ENCODE peak calls at places on chromosomes 2 and 18, in six cellular contexts. U is upper lobe of right lung, O is ovary, M is adrenal gland, J is aorta, G is endodermal cell. T is an unnamed sample.
A peak's percentile ranks its signal among the peaks of the same experiment; 100 is the strongest.

GRCh38 chr2:100791936-100792308 is 28.0 kb upstream of the NPAS2 start:
- DNase-seq in U (no peak), O (no peak), M (no peak), J (no peak), G (no peak), T (no peak)

GRCh38 chr2:61924895-61925663 is 19.6 kb downstream of the COMMD1 start:
- DNase-seq in U (no peak), O (no peak), M (no peak), J (no peak), G (no peak), T (no peak)

GRCh38 chr2:15675456-15676195 is 84.0 kb downstream of the DDX1 start:
- DNase-seq in U (no peak), O (no peak), M (no peak), J (no peak), G (no peak), T (no peak)

GRCh38 chr2:208983476-208983875 is 440.4 kb upstream of the MAP2 start:
- DNase-seq in U (no peak), O (no peak), M (peak; percentile 15), J (no peak), G (no peak), T (no peak)

GRCh38 chr18:13268035-13268700 is 49.6 kb downstream of the LDLRAD4 start:
- DNase-seq in U (peak; percentile 26), O (no peak), M (peak; percentile 57), J (no peak), G (peak; percentile 89), T (no peak)

GRCh38 chr2:27262379-27263286 is at the start of gene SLC30A3:
- DNase-seq in U (peak; percentile 86), O (peak; percentile 56), M (peak; percentile 45), J (peak; percentile 89), G (peak; percentile 79), T (peak; percentile 76)

GRCh38 chr18:43587538-43588153 is 310.4 kb upstream of the SYT4 start:
- DNase-seq in U (no peak), O (peak; percentile 15), M (no peak), J (no peak), G (no peak), T (no peak)

GRCh38 chr18:9474103-9474982 is 970 bp upstream of the RALBP1 start:
- DNase-seq in U (no peak), O (peak; percentile 13), M (no peak), J (no peak), G (peak; percentile 59), T (no peak)

GRCh38 chr2:117091438-117091837 is 723.1 kb upstream of the DDX18 start:
- DNase-seq in U (no peak), O (no peak), M (no peak), J (no peak), G (no peak), T (no peak)

GRCh38 chr2:47036489-47036769 is 118.7 kb downstream of the STPG4 start:
- DNase-seq in U (no peak), O (no peak), M (no peak), J (no peak), G (no peak), T (no peak)

GRCh38 chr18:68623342-68623741 is 91.6 kb downstream of the TMX3 start:
- DNase-seq in U (no peak), O (no peak), M (peak; percentile 22), J (no peak), G (peak; percentile 83), T (peak; percentile 11)

GRCh38 chr2:203869610-203870042 is 2.1 kb downstream of the CTLA4 start:
- DNase-seq in U (no peak), O (no peak), M (no peak), J (no peak), G (no peak), T (no peak)

GRCh38 chr2:126882736-126883660 is 15.7 kb upstream of the TEX51 start:
- DNase-seq in U (peak; percentile 48), O (no peak), M (no peak), J (no peak), G (peak; percentile 30), T (no peak)

GRCh38 chr2:238853724-238854123 is 5.8 kb downstream of the TWIST2 start:
- DNase-seq in U (no peak), O (no peak), M (no peak), J (no peak), G (no peak), T (no peak)

GRCh38 chr2:181457741-181458425 is 697 bp downstream of the ITGA4 start:
- DNase-seq in U (peak; percentile 71), O (peak; percentile 12), M (peak; percentile 23), J (peak; percentile 74), G (peak; percentile 76), T (peak; percentile 18)

GRCh38 chr2:216653931-216654365 is 20.7 kb downstream of the IGFBP2 start:
- DNase-seq in U (no peak), O (no peak), M (no peak), J (no peak), G (no peak), T (no peak)

GRCh38 chr2:159462201-159462785 is 154.1 kb downstream of the BAZ2B start:
- DNase-seq in U (no peak), O (no peak), M (no peak), J (no peak), G (no peak), T (no peak)
- H3K27ac ChIP-seq in U (no peak overlapping the region), O (no peak overlapping the region), M (no peak overlapping the region), J (no peak overlapping the region), G (no peak overlapping the region), T (no peak overlapping the region)

DNA sequence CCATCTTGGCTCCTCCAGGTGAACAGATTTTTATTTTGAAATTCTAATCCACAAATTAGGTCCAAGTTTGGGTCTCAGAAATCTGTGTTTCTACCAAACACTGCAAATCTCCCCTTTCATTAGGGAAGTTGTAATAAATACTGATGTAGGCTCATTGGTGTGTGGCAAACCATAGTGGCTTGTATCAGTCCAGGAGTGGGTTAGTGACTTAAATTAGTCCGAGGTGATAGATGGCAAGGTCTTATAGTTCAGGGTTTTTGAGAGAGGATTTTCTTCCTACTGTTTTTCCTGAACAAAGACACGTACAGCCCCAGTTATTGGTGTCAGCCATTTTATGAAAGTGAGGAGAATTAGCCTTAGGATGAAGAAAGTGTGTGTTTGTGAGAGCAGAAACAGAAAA is 74.6 kb downstream of the RPRM start:
- DNase-seq in U (no peak), O (no peak), M (no peak), J (no peak), G (no peak), T (no peak)
- H3K4me3 ChIP-seq in U (no peak overlapping the region), O (no peak overlapping the region), M (no peak overlapping the region), J (no peak overlapping the region), G (peak overlapping the region; percentile 86), T (no peak overlapping the region)

GRCh38 chr2:176083796-176084261 is at the start of gene EVX2:
- DNase-seq in U (no peak), O (no peak), M (no peak), J (no peak), G (peak; percentile 52), T (no peak)
- H3K4me1 ChIP-seq in U (peaks cover 10% of the 10 kb centered on the region), O (peaks cover 6% of the 10 kb centered on the region), M (peaks cover 11% of the 10 kb centered on the region), J (no peaks in the 10 kb centered on the region), G (peaks cover 6% of the 10 kb centered on the region), T (peaks cover 2% of the 10 kb centered on the region)

GRCh38 chr2:86047575-86048382 is 57.9 kb downstream of the POLR1A start:
- DNase-seq in U (no peak), O (no peak), M (no peak), J (no peak), G (peak; percentile 30), T (no peak)

GRCh38 chr2:86048383-86048701 is 57.3 kb downstream of the POLR1A start:
- DNase-seq in U (no peak), O (no peak), M (no peak), J (peak; percentile 28), G (no peak), T (no peak)

GRCh38 chr2:86045541-86045940 is 60.1 kb downstream of the POLR1A start:
- DNase-seq in U (no peak), O (no peak), M (no peak), J (no peak), G (peak; percentile 70), T (no peak)

GRCh38 chr2:86048888-86049287 is 56.8 kb downstream of the POLR1A start:
- DNase-seq in U (no peak), O (no peak), M (peak; percentile 95), J (peak; percentile 53), G (peak; percentile 11), T (no peak)

DNA sequence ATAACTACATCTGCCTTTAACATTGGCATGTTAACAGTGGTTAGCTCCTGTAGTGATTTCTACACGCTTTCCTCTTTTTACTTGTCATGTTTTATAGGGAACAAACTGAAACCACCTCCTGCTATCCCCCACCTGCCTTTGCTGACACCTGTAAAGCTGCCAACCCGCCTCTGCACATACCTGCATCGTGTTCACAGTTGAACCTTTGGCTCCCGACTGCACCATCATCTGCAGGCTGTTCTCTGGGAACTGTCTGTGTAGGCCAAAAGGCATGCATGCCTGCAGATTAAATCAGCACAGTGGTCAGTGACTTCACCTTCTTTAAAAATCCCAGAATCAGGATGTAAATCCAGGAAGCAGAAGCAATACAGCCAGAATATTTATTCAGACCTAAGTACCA is 58.7 kb downstream of the POLR1A start:
- DNase-seq in U (no peak), O (no peak), M (no peak), J (no peak), G (peak; percentile 22), T (no peak)
- H3K27ac ChIP-seq in U (no peak overlapping the region), O (no peak overlapping the region), M (no peak overlapping the region), J (no peak overlapping the region), G (no peak overlapping the region), T (no peak overlapping the region)

GRCh38 chr18:908631-909621 is 4.3 kb downstream of the ADCYAP1 start:
- DNase-seq in U (no peak), O (no peak), M (no peak), J (no peak), G (peak; percentile 62), T (no peak)
- H3K4me3 ChIP-seq in U (peak overlapping the region; percentile 48), O (peak overlapping the region; percentile 12), M (peak overlapping the region; percentile 43), J (peak overlapping the region; percentile 54), G (peak overlapping the region; percentile 43), T (peak overlapping the region; percentile 40)

GRCh38 chr2:20179755-20180594 is 45.0 kb downstream of the SDC1 start:
- DNase-seq in U (peak; percentile 92), O (no peak), M (peak; percentile 13), J (peak; percentile 55), G (peak; percentile 86), T (no peak)

GRCh38 chr2:20181761-20182160 is 43.2 kb downstream of the SDC1 start:
- DNase-seq in U (peak; percentile 40), O (no peak), M (no peak), J (peak; percentile 47), G (no peak), T (no peak)

GRCh38 chr2:20182241-20182931 is 42.5 kb downstream of the SDC1 start:
- DNase-seq in U (peak; percentile 94), O (no peak), M (peak; percentile 89), J (peak; percentile 61), G (no peak), T (no peak)

GRCh38 chr2:20179179-20179754 is 45.7 kb downstream of the SDC1 start:
- DNase-seq in U (no peak), O (no peak), M (peak; percentile 9), J (peak; percentile 31), G (no peak), T (no peak)

GRCh38 chr2:20180676-20181648 is 44.0 kb downstream of the SDC1 start:
- DNase-seq in U (peak; percentile 57), O (no peak), M (peak; percentile 7), J (peak; percentile 35), G (no peak), T (no peak)
- H3K4me1 ChIP-seq in U (peaks cover 37% of the 10 kb centered on the region), O (no peaks in the 10 kb centered on the region), M (peaks cover 4% of the 10 kb centered on the region), J (no peaks in the 10 kb centered on the region), G (peaks cover 4% of the 10 kb centered on the region), T (no peaks in the 10 kb centered on the region)

GRCh38 chr18:28071199-28071598 is 105.7 kb downstream of the CDH2 start:
- DNase-seq in U (no peak), O (no peak), M (no peak), J (no peak), G (no peak), T (no peak)
- H3K27ac ChIP-seq in U (no peak overlapping the region), O (no peak overlapping the region), M (no peak overlapping the region), J (no peak overlapping the region), G (no peak overlapping the region), T (peak overlapping the region; percentile 23)

GRCh38 chr2:205482399-205483065 is 199.8 kb upstream of the NRP2 start:
- DNase-seq in U (no peak), O (no peak), M (no peak), J (no peak), G (peak; percentile 52), T (peak; percentile 17)
- H3K4me3 ChIP-seq in U (no peak overlapping the region), O (no peak overlapping the region), M (no peak overlapping the region), J (no peak overlapping the region), G (no peak overlapping the region), T (no peak overlapping the region)